ENCODE peak calls at places on chromosomes 2 and 18, in four cellular contexts. A, S, H and B are unnamed samples.

GRCh38 chr18:429030-429429 is 71.5 kb downstream of the COLEC12 start:
- DNase-seq in A (no peak), S (no peak), H (no peak), B (no peak)

GRCh38 chr2:239290618-239291504 is 110.0 kb downstream of the HDAC4 start:
- DNase-seq in H (no peak), A (peak; percentile 80), S (no peak), B (peak; percentile 62)

GRCh38 chr2:106602042-106602441 is 114.9 kb downstream of the CD8B2 start:
- DNase-seq in S (no peak), H (no peak), A (no peak), B (no peak)

GRCh38 chr2:8607591-8607990 is 74.3 kb upstream of the ID2 start:
- DNase-seq in S (no peak), H (no peak), A (peak; percentile 91), B (no peak)

GRCh38 chr18:12098389-12098788 is 4.7 kb downstream of the ANKRD62 start:
- DNase-seq in S (no peak), A (no peak), H (no peak), B (no peak)

GRCh38 chr2:73984922-73985317 is 210 bp downstream of the TET3 start:
- DNase-seq in A (no peak), S (no peak), H (peak; percentile 78), B (no peak)

GRCh38 chr18:23573948-23574431 is 12.3 kb downstream of the NPC1 start:
- DNase-seq in H (peak; percentile 55), S (peak; percentile 25), A (peak; percentile 82), B (peak; percentile 86)

GRCh38 chr2:237917696-237918374 is 49.0 kb upstream of the UBE2F start:
- DNase-seq in H (no peak), S (no peak), A (no peak), B (no peak)

GRCh38 chr2:16407358-16407757 is 258.3 kb downstream of the CYRIA start:
- DNase-seq in S (no peak), H (no peak), A (no peak), B (no peak)

GRCh38 chr2:220228310-220229006 is 601.0 kb downstream of the SLC4A3 start:
- DNase-seq in A (peak; percentile 100), S (no peak), H (peak; percentile 64), B (peak; percentile 91)

GRCh38 chr2:240948905-240949790 is 43.0 kb downstream of the CROCC2 start:
- DNase-seq in S (no peak), A (no peak), H (no peak), B (no peak)

GRCh38 chr2:168810235-168810634 is 7.8 kb downstream of the NOSTRIN start:
- DNase-seq in S (no peak), H (no peak), A (no peak), B (no peak)

GRCh38 chr18:9684901-9685738 is 23.0 kb upstream of the RAB31 start:
- DNase-seq in S (no peak), H (no peak), A (peak; percentile 80), B (peak; percentile 9)
- H3K4me3 ChIP-seq in S (no peak overlapping the region), H (no peak overlapping the region), A (no peak overlapping the region), B (no peak overlapping the region)

DNA sequence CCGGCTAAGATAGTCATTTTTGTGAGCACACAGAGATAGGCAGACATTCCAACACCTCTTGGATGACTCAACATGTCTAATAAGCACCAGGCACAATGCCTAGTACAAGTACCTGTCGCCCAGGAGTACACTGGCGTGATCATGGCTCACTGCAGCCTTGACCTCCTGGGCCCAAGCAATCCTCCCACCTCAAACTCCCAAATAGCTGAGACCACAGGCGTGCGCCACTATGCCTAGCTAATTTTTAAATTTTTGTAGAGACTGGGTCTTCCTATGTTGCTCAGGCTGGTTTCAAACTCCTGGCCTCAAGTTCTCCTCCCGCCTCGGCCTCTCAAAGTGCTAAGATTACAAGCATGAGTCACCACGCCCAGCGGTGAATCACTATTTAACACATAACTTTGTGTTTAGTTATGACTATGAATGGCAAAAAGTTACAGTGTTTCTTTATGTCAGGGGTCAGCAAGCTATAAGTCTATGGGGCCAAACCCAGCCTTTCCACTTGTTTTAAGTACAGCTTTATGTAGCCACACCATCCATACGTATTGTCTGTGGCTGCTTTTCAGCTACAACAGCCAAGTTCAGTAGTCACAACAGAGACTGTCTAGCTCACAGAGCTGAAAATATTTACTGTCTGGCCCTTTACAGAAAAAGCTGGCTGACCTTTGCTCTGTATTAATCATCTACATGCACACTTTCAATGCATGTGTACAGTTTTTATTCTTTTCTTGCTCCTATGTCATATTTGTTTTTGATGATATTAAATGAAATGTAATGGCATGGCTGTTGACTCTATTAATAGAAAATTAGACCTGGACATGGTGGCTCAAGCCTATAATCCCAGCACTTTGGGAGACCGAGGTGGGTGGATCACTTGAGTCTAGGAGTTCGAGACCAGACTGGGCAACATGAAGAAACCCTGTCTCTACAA is 18.7 kb downstream of the ORC2 start:
- DNase-seq in H (peak; percentile 66), A (peak; percentile 83), S (peak; percentile 91), B (peak; percentile 90)
- H2AFZ ChIP-seq in H (no peak overlapping the region), A (no peak overlapping the region), S (peak overlapping the region; percentile 67), B (no peak overlapping the region)

GRCh38 chr18:63366270-63366990 is 576 bp downstream of the KDSR start:
- DNase-seq in S (peak; percentile 62), H (peak; percentile 83), A (peak; percentile 63), B (peak; percentile 79)
- TF ChIP-seq EZH2 in S (no peak), H (no peak), A (no peak), B (no peak)

DNA sequence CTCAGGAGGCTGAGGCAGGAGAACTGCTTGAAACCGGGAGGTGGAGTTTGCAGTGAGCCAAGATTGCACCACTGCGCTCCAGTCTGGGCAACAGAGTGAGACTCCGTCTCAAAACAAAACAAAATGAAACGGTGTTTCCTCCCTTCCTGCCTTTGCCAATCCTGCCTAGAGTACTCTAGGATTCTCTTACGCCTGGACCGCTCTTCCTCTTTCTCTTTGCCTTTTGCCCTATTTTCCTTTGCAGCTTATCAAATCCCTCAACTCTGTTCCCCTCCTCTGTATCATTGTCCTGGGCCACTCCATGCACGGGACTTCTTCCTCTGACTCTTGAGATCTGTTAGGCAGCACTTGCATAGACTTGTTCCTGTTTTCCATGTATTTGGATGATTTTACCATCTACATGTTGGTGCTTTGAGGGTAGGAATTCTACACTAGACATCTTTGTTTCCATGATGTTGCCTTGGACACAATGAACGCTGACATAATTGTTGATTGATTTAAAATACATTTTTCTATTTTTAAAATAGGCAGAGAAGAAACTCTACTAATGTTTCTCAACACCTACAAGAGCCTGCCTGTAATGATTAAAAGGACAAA is 24.8 kb upstream of the ACYP2 start:
- DNase-seq in H (no peak), S (peak; percentile 26), A (no peak), B (no peak)
- H3K4me3 ChIP-seq in H (no peak overlapping the region), S (no peak overlapping the region), A (no peak overlapping the region), B (no peak overlapping the region)

DNA sequence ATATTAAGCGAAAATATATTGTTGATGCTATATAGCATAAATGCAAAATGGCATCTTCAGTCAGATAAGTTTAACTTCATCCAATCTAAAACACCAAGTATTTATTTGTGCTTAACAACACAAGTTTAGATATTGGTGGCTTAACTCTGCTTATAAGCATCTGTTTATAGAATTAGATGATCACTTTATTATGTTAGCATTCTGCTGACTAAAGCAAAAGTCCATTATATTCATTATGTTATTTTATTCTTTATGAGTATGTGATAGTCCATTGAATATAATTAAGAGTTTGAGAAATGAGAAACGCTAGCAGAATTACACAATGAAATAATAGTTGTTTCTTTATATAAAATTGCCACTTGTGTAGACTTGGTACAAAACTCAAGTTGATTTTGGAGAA is 401.2 kb upstream of the CDH7 start:
- DNase-seq in A (no peak), H (no peak), S (no peak), B (no peak)
- H2AFZ ChIP-seq in A (no peak overlapping the region), H (no peak overlapping the region), S (no peak overlapping the region), B (no peak overlapping the region)

GRCh38 chr18:22169889-22170420 is 566 bp downstream of the GATA6 start:
- DNase-seq in A (no peak), H (no peak), S (peak; percentile 74), B (no peak)
- TF ChIP-seq EZH2 in A (no peak), H (no peak), S (no peak), B (no peak)